ENCODE peak calls at places on chromosomes 5 and 9, in four cellular contexts. P is AG08395, Y is ascending aorta, N is HuH-7. L is an unnamed sample.

GRCh38 chr9:110050925-110051355 is 157.0 kb downstream of the C9orf152 start:
- DNase-seq in P (peak), Y (no peak), N (no peak), L (peak)

GRCh38 chr9:12544700-12545099 is 148.5 kb upstream of the TYRP1 start:
- DNase-seq in P (no peak), Y (no peak), N (no peak), L (no peak)

GRCh38 chr5:116476903-116477537 is 97.6 kb downstream of the SEMA6A start:
- DNase-seq in P (no peak), Y (no peak), N (no peak), L (no peak)

GRCh38 chr5:55231476-55232193 is 1.8 kb downstream of the CCNO start:
- DNase-seq in P (no peak), Y (no peak), N (no peak), L (no peak)

GRCh38 chr5:102911973-102912372 is 156.9 kb downstream of the PAM start:
- DNase-seq in P (peak), Y (no peak), N (no peak), L (no peak)

GRCh38 chr5:78670870-78671269 is 22.3 kb upstream of the LHFPL2 start:
- DNase-seq in P (no peak), Y (no peak), N (no peak), L (no peak)

GRCh38 chr9:81969971-81970370 is 18.6 kb upstream of the SPATA31D1 start:
- DNase-seq in P (peak), Y (no peak), N (no peak), L (no peak)

GRCh38 chr9:91555132-91555531 is 131.5 kb upstream of the NFIL3 start:
- DNase-seq in P (no peak), Y (no peak), N (no peak), L (no peak)

GRCh38 chr9:33187519-33188218 is 20.5 kb upstream of the B4GALT1 start:
- DNase-seq in P (peak), Y (no peak), N (no peak), L (peak)

GRCh38 chr5:155878991-155879575 is 447.9 kb upstream of the SGCD start:
- DNase-seq in P (peak), Y (no peak), N (no peak), L (peak)

GRCh38 chr5:133147815-133148634 is 96.2 kb downstream of the HSPA4 start:
- DNase-seq in P (no peak), Y (no peak), N (no peak), L (no peak)

GRCh38 chr9:105637787-105638395 is 24.4 kb upstream of the TAL2 start:
- DNase-seq in P (peak), Y (no peak), N (no peak), L (no peak)

GRCh38 chr5:21263361-21263760 is 1275.4 kb upstream of the CDH18 start:
- DNase-seq in P (no peak), Y (no peak), N (no peak), L (no peak)

GRCh38 chr5:77770293-77771005 is 5.7 kb downstream of the TBCA start:
- DNase-seq in P (no peak), Y (no peak), N (no peak), L (no peak)

GRCh38 chr9:111287127-111287526 is 42.9 kb downstream of the OR2K2 start:
- DNase-seq in P (peak), Y (no peak), N (no peak), L (peak)

GRCh38 chr9:72168075-72168474 is 18.8 kb downstream of the GDA start:
- DNase-seq in P (no peak), Y (no peak), N (no peak), L (no peak)

GRCh38 chr9:78470741-78471140 is 173.8 kb downstream of the PSAT1 start:
- DNase-seq in P (no peak), Y (no peak), N (no peak), L (no peak)

GRCh38 chr5:6556089-6556801 is 76.6 kb downstream of the NSUN2 start:
- DNase-seq in P (no peak), Y (no peak), N (no peak), L (no peak)